ENCODE peak calls at places on chromosome 7, in four cellular contexts. K is GM23248, B is PC-3, G is hepatocyte. D is an unnamed sample.

GRCh38 chr7:151590071-151590800 is 70.5 kb upstream of the RHEB start:
- DNase-seq in K (no peak), B (no peak), G (no peak), D (no peak)

GRCh38 chr7:137408096-137408495 is 64.6 kb upstream of the PTN start:
- DNase-seq in K (no peak), B (no peak), G (no peak), D (no peak)

GRCh38 chr7:128672927-128673517 is 930 bp downstream of the GARIN1A start:
- DNase-seq in K (peak; percentile 39), B (no peak), G (peak; percentile 37), D (peak; percentile 82)

GRCh38 chr7:55075464-55075971 is 56.7 kb downstream of the EGFR start:
- DNase-seq in K (peak; percentile 44), B (no peak), G (no peak), D (no peak)

GRCh38 chr7:151925446-151926335 is 30.6 kb upstream of the GALNTL5 start:
- DNase-seq in K (peak; percentile 24), B (peak; percentile 46), G (no peak), D (no peak)

GRCh38 chr7:13016633-13017324 is 329.3 kb downstream of the ARL4A start:
- DNase-seq in K (peak; percentile 62), B (peak; percentile 35), G (peak; percentile 29), D (peak; percentile 8)

GRCh38 chr7:38129579-38129978 is 48.5 kb upstream of the STARD3NL start:
- DNase-seq in K (no peak), B (no peak), G (no peak), D (peak; percentile 40)

GRCh38 chr7:114048386-114049235 is 129.8 kb upstream of the PPP1R3A start:
- DNase-seq in K (peak; percentile 65), B (peak; percentile 6), G (peak; percentile 11), D (peak; percentile 23)

GRCh38 chr7:24981544-24981951 is 1.6 kb upstream of the OSBPL3 start:
- DNase-seq in K (peak; percentile 92), B (peak; percentile 58), G (peak; percentile 73), D (peak; percentile 50)

GRCh38 chr7:77685219-77685618 is 11.0 kb upstream of the RSBN1L start:
- DNase-seq in K (peak; percentile 36), B (peak; percentile 67), G (peak; percentile 23), D (peak; percentile 61)

GRCh38 chr7:77765906-77766800 is 32.1 kb downstream of the TMEM60 start:
- DNase-seq in K (no peak), B (no peak), G (peak; percentile 13), D (peak; percentile 34)

GRCh38 chr7:111210996-111211395 is 120.1 kb downstream of the LRRN3 start:
- DNase-seq in K (peak; percentile 51), B (peak; percentile 53), G (no peak), D (no peak)

GRCh38 chr7:18312482-18312881 is 183.1 kb upstream of the HDAC9 start:
- DNase-seq in K (no peak), B (no peak), G (no peak), D (no peak)

GRCh38 chr7:98211676-98212531 is 665 bp downstream of the BHLHA15 start:
- DNase-seq in K (no peak), B (no peak), G (no peak), D (peak; percentile 38)

GRCh38 chr7:47956220-47956619 is 8.0 kb upstream of the PKD1L1 start:
- DNase-seq in K (no peak), B (no peak), G (no peak), D (no peak)

GRCh38 chr7:127588697-127589482 is 679 bp downstream of the ARF5 start:
- DNase-seq in K (peak; percentile 66), B (peak; percentile 43), G (peak; percentile 86), D (peak; percentile 91)

GRCh38 chr7:26792573-26792972 is 71.8 kb downstream of the SKAP2 start:
- DNase-seq in K (no peak), B (no peak), G (no peak), D (no peak)

GRCh38 chr7:69502358-69502757 is 95.9 kb upstream of the AUTS2 start:
- DNase-seq in K (no peak), B (no peak), G (no peak), D (no peak)

DNA sequence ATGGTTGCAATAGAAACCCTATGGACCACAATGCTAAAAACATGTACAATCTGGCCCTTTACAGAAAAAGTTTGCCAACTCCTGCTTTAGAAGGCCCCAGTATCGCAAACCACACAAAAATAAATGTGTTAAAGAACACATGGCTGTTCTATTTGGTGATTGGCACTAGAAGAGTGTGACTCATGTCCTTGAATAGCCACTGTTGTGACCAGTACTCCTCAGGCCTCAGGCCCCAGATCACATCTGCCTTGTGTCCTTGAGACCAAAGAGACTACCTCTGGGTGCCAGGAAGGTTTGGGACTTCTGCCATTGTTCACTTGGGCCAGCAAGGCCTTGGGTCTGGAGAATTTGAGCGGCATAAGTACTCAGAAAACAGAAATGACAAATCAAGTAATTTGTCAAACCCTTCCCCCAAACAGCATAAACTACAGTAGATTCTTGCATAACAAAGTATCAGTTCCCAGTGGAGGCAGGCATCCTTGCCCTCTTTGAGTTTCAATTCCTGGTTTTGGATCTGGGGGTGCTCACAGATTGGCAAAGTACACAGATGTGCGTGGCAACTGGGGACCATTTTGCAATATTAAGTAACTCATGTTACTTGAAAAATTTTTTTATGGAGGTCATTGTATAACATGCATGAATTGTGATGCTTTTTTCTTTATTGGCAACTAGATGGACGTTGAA is 50.2 kb downstream of the MTURN start:
- DNase-seq in K (no peak), B (no peak), G (no peak), D (no peak)
- TF ChIP-seq EZH2phosphoT487 in K (no peak), B (no peak), G (no peak), D (no peak)

GRCh38 chr7:141558544-141559183 is 7.5 kb downstream of the AGK start:
- DNase-seq in K (peak; percentile 9), B (peak; percentile 22), G (no peak), D (no peak)

GRCh38 chr7:141562543-141562942 is 11.3 kb downstream of the AGK start:
- DNase-seq in K (no peak), B (no peak), G (no peak), D (no peak)

GRCh38 chr7:141562036-141562435 is 10.8 kb downstream of the AGK start:
- DNase-seq in K (no peak), B (no peak), G (no peak), D (no peak)

GRCh38 chr7:141551773-141552162 is 558 bp downstream of the AGK start:
- DNase-seq in K (peak; percentile 28), B (no peak), G (no peak), D (no peak)

DNA sequence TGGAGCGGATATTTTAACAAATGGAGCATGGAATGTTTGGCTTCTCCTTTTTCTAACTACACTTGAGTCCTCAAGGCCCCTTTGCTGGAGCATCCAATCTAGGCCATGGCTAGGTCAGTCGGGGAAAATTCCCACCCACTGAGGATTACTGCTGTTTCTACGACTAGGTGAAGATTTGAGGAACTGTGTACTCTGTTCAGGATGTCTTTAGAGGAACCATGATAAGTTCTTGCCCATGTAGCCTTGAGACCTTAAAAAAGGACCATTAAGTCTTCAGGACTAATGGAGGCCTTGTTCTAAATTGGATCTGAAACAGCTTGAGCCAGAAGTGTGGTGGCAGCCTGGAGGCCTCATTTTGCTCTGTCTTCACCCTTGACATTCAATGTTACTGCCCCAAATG is 6.2 kb downstream of the AGK start:
- DNase-seq in K (no peak), B (no peak), G (no peak), D (no peak)
- H3K4me1 ChIP-seq in K (peaks cover 12% of the 10 kb centered on the region), B (no peaks in the 10 kb centered on the region), G (no peaks in the 10 kb centered on the region), D (peaks cover 3% of the 10 kb centered on the region)

GRCh38 chr7:157404845-157405481 is 68.2 kb downstream of the DNAJB6 start:
- DNase-seq in K (peak; percentile 98), B (peak; percentile 95), G (peak; percentile 78), D (no peak)

GRCh38 chr7:157405501-157405900 is 68.7 kb downstream of the DNAJB6 start:
- DNase-seq in K (no peak), B (no peak), G (no peak), D (no peak)

GRCh38 chr7:157406971-157407370 is 70.2 kb downstream of the DNAJB6 start:
- DNase-seq in K (no peak), B (no peak), G (no peak), D (no peak)

GRCh38 chr7:157407512-157408257 is 70.9 kb downstream of the DNAJB6 start:
- DNase-seq in K (no peak), B (no peak), G (no peak), D (no peak)

DNA sequence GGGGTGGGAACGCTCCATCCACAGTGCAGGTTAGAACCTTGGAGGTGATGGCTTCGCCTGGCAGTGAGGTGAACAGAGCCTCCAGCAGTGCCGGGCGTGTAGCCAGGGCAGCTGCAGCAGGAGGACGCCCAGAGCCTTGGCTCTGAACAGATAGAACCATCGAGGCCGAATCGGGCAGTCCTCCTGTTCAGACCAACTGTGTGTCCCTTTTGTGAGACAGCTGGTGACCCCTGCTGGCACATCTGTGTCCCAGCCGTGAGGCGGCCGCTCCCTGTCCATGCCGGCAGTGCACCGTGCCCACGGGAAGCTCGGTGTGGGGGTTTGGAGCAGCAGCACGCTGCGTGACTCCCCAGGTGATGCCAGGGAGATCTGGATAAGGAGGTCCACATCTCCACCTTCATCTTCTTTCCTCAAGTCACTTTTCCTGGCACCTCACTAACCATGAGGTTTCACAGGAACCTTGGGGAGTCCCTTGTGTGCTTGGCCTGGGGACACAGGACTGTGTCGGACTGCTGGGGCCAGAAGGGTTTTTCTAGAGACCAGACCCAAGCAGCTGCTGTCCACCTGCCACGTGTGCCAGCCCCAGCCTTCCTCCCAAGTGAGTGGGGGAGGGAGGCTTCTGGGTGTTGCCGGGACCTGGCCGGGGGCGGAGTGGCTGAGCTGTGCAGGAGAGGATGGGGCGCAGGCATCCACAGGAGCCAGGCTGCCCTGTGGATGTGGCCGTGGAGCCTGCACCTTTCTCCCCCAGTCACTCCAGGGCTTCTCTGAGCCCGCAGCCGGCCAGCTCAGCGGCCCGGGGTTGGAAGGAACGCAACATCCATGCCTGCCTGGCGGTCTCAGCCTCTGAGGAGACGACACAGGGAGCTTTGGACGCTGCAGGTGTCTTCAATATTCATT is 69.4 kb downstream of the DNAJB6 start:
- DNase-seq in K (peak; percentile 50), B (no peak), G (no peak), D (no peak)
- TF ChIP-seq EZH2phosphoT487 in K (no peak), B (no peak), G (no peak), D (no peak)

GRCh38 chr7:101168412-101169049 is 3.2 kb upstream of the VGF start:
- DNase-seq in K (no peak), B (no peak), G (no peak), D (peak; percentile 58)

GRCh38 chr7:101166603-101166908 is 1.2 kb upstream of the VGF start:
- DNase-seq in K (no peak), B (no peak), G (no peak), D (no peak)

GRCh38 chr7:101169110-101169837 is 3.9 kb upstream of the VGF start:
- DNase-seq in K (no peak), B (no peak), G (no peak), D (peak; percentile 48)

GRCh38 chr7:101166909-101167644 is 1.7 kb upstream of the VGF start:
- DNase-seq in K (no peak), B (no peak), G (peak; percentile 50), D (peak; percentile 98)

DNA sequence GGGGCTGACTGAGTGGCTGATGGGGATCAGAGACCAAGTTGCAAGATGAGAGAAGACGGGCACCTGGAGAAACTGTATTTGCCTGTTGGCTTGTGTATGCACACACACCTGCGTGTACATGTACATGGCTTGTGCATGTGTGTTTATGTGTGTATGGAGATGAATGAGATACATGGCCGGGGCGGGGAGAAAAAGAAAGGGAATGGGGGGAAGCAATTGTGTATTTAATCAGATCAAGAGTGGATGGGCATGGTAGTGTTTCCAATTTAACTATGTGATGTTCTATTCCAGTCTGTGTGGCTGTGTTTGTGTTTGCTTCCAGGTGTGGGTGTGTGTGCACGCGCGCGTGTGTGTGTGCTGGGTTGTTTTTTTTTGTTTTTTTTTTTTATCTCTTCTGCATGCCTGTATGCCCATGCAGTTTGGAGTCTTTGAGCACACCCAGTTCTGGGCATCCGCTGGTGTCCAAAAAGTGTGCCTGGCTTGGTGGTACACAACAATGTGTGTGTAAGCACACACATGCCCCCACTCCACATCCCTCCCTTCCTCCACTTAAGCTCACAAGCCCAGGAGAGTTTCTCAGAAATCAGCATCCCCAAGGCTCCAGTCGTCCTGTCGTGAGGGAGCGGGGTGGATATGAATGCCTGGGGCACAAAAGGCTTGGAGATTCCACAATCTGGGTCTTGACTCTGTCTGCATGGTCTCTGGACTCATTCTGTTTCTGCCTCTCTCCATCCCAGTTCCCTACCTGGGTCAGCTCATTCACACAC is 2.5 kb upstream of the VGF start:
- DNase-seq in K (no peak), B (no peak), G (no peak), D (no peak)
- H3K4me1 ChIP-seq in K (peaks cover 5% of the 10 kb centered on the region), B (peaks cover 44% of the 10 kb centered on the region), G (peaks cover 28% of the 10 kb centered on the region), D (peaks cover 65% of the 10 kb centered on the region)